ENCODE peak calls at places on chromosomes 3 and 15, in five cellular contexts. D is K562, T is GM12878, V is H1, I is HepG2. S is an unnamed sample.

GRCh38 chr15:34644061-34644460 is 60.6 kb upstream of the GOLGA8B start:
- DNase-seq in T (no peak), I (no peak), D (no peak), V (no peak), S (peak; percentile 19)

GRCh38 chr3:38102073-38102844 is 34.7 kb downstream of the ACAA1 start:
- DNase-seq in V (no peak), I (no peak), D (no peak), T (no peak), S (no peak)

GRCh38 chr15:73930371-73930770 is 4.1 kb downstream of the LOXL1 start:
- DNase-seq in I (no peak), T (no peak), D (no peak), V (no peak), S (no peak)

GRCh38 chr15:70385052-70385451 is 287.3 kb upstream of the TLE3 start:
- DNase-seq in I (no peak), D (no peak), V (no peak), T (no peak), S (no peak)

GRCh38 chr3:197186887-197187588 is 111.4 kb downstream of the DLG1 start:
- DNase-seq in V (no peak), I (peak; percentile 63), T (peak; percentile 40), D (peak; percentile 53), S (peak; percentile 4)

GRCh38 chr3:196962108-196962929 is 6.3 kb downstream of the PIGZ start:
- DNase-seq in V (no peak), T (no peak), D (no peak), I (peak; percentile 91), S (no peak)

GRCh38 chr3:85360742-85361387 is 402.1 kb downstream of the CADM2 start:
- DNase-seq in V (peak; percentile 7), T (peak; percentile 3), D (peak; percentile 2), I (peak; percentile 58), S (peak; percentile 73)

GRCh38 chr3:184788751-184789150 is 23.2 kb upstream of the VPS8 start:
- DNase-seq in V (no peak), D (no peak), I (no peak), T (no peak), S (no peak)

GRCh38 chr3:169744332-169745054 is 20.4 kb downstream of the TERC start:
- DNase-seq in I (no peak), V (no peak), D (no peak), T (no peak), S (no peak)

GRCh38 chr3:125055165-125055912 is 458 bp downstream of the HEG1 start:
- DNase-seq in D (peak; percentile 33), V (no peak), T (no peak), I (no peak), S (no peak)

GRCh38 chr15:85494035-85494793 is 113.8 kb downstream of the AKAP13 start:
- DNase-seq in D (no peak), V (no peak), I (no peak), T (no peak), S (peak; percentile 92)

GRCh38 chr3:131960324-131960723 is 74.5 kb downstream of the CPNE4 start:
- DNase-seq in D (no peak), T (no peak), I (no peak), V (no peak), S (no peak)

GRCh38 chr3:139746481-139746880 is 68.7 kb upstream of the NMNAT3 start:
- DNase-seq in T (no peak), I (no peak), V (no peak), D (no peak), S (no peak)

GRCh38 chr3:153901991-153902390 is 219.2 kb upstream of the ARHGEF26 start:
- DNase-seq in I (no peak), T (no peak), D (no peak), V (no peak), S (no peak)

GRCh38 chr3:195394700-195395099 is 48.1 kb downstream of the ACAP2 start:
- DNase-seq in T (no peak), I (no peak), D (no peak), V (no peak), S (no peak)

GRCh38 chr3:25069970-25070369 is 358.1 kb upstream of the RARB start:
- DNase-seq in D (no peak), I (no peak), V (no peak), T (no peak), S (no peak)

GRCh38 chr3:70550723-70551319 is 238.4 kb upstream of the MDFIC2 start:
- DNase-seq in I (peak; percentile 42), V (no peak), T (no peak), D (no peak), S (no peak)

GRCh38 chr3:56411147-56411546 is 57.1 kb downstream of the ERC2 start:
- DNase-seq in D (no peak), I (no peak), T (no peak), V (no peak), S (no peak)

GRCh38 chr15:59338414-59338813 is 34.3 kb downstream of the MYO1E start:
- DNase-seq in D (no peak), T (no peak), I (no peak), V (no peak), S (no peak)

GRCh38 chr3:180283251-180283650 is 246.5 kb upstream of the PEX5L start:
- DNase-seq in T (no peak), D (no peak), V (no peak), I (no peak), S (no peak)

GRCh38 chr3:133662256-133662773 is 574 bp upstream of the TOPBP1 start:
- DNase-seq in I (peak; percentile 71), V (no peak), T (no peak), D (peak; percentile 33), S (peak; percentile 20)

GRCh38 chr15:83571820-83572707 is 81.9 kb upstream of the ADAMTSL3 start:
- DNase-seq in D (no peak), I (no peak), T (no peak), V (no peak), S (peak; percentile 22)

GRCh38 chr3:10417849-10418248 is 87.5 kb downstream of the ATP2B2 start:
- DNase-seq in D (peak; percentile 38), V (no peak), I (peak; percentile 38), T (no peak), S (peak; percentile 37)

GRCh38 chr3:56086355-56086754 is 381.9 kb downstream of the ERC2 start:
- DNase-seq in I (no peak), T (no peak), V (no peak), D (no peak), S (no peak)

GRCh38 chr15:34953851-34954250 is 15.7 kb downstream of the AQR start:
- DNase-seq in V (no peak), T (no peak), D (no peak), I (no peak), S (no peak)

GRCh38 chr15:58182460-58183163 is 44.4 kb downstream of the AQP9 start:
- DNase-seq in V (peak; percentile 36), T (no peak), I (peak; percentile 37), D (peak; percentile 66), S (peak; percentile 65)

GRCh38 chr3:34229871-34230270 is 431.4 kb downstream of the PDCD6IP start:
- DNase-seq in T (no peak), D (no peak), V (no peak), I (no peak), S (no peak)

GRCh38 chr3:11624704-11625375 is 18.9 kb downstream of the VGLL4 start:
- DNase-seq in I (no peak), D (no peak), T (no peak), V (no peak), S (no peak)

GRCh38 chr3:43286886-43287301 is 554 bp downstream of the SNRK start:
- DNase-seq in D (no peak), V (no peak), I (no peak), T (no peak), S (peak; percentile 33)

GRCh38 chr3:123143669-123144411 is 57.9 kb upstream of the SEC22A start:
- DNase-seq in T (no peak), V (peak; percentile 38), D (no peak), I (peak; percentile 58), S (no peak)
- TF ChIP-seq POLR2A in T (no peak), V (no peak), D (no peak), I (no peak), S (no peak)

DNA sequence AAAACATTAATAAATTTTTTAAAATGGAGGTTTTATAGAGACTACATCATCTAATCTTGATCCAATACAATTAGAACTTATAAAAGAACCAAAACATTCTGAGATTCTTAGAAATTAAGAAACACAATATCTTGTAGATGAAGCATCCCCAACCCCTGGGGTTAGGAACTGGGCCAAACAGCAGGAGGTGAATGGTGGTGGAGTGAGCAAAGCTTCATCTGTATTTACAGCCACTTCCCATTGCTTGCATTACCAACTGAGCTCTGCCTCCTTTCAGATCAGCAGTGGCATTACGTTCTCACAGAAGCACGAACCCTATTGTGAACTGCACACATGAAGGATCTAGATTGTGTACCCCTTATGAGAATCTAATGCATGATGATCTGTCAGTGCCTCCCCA is 36.3 kb downstream of the KNL1 start:
- DNase-seq in V (no peak), T (no peak), I (no peak), D (no peak), S (no peak)
- TF ChIP-seq HDAC2 in V (no peak), T (no peak), I (no peak), D (no peak), S (no peak)

DNA sequence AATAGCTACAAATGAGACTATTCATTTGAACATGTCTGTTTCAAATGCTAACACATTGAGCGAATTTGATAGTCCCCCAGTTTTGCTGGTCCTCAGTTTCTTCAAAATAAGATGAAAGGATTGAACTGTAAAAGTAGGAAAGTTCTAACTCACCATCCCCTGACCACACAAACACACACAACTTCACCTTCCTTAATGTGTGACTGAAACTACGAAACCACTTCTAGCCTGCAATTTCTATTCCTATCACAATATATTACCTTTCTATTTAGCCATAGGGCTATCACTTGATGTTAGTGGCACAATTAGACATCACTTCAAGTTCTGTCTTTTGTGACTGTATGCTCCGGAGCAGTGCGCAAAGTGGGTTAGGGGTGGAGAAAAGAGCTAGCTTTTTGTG is 14.9 kb downstream of the BTLA start:
- DNase-seq in V (no peak), D (no peak), I (no peak), T (no peak), S (no peak)
- TF ChIP-seq POLR2A in V (no peak), D (no peak), I (no peak), T (no peak), S (no peak)

GRCh38 chr3:113890256-113890900 is 51.8 kb downstream of the GRAMD1C start:
- DNase-seq in V (no peak), T (no peak), D (no peak), I (peak; percentile 20), S (peak; percentile 30)
- TF ChIP-seq HDAC2 in V (no peak), T (no peak), D (no peak), I (no peak), S (no peak)

GRCh38 chr3:150251187-150251592 is 156.9 kb upstream of the TSC22D2 start:
- DNase-seq in T (no peak), V (no peak), I (no peak), D (no peak), S (no peak)
- TF ChIP-seq POLR2A in T (no peak), V (no peak), I (no peak), D (no peak), S (no peak)

DNA sequence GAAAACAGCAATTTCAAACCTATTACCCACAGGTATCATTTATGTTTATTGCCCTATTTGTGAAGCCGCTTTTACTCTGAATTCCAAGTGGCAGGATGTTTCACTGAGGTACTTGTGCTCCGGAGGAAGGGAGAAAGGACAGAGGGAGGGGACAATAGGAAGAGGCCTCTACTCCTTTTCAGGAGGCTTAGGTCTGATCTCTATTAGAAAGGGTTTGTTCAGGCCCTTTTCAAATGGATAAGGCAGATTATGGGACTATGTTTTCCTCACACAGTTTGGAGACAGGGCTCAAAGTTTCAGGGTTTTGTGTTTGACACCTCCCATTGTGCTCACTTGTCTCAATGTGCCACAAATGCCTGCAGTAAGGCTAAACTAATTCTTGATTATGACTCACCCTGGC is 646.7 kb downstream of the TUSC7 start:
- DNase-seq in I (no peak), D (no peak), T (no peak), V (no peak), S (no peak)
- TF ChIP-seq HDAC2 in I (no peak), D (no peak), T (no peak), V (no peak), S (no peak)

GRCh38 chr3:12832350-12833225 is 8.8 kb downstream of the RPL32 start:
- DNase-seq in V (no peak), D (no peak), T (no peak), I (no peak), S (no peak)
- TF ChIP-seq POLR2A in V (peak; percentile 7), D (peak; percentile 38), T (no peak), I (peak; percentile 41), S (no peak)